ENCODE peak calls at places on chromosomes 4 and X, in seven cellular contexts. Q is GM12878, O is SK-N-SH, F is HCT116, E is K562, M is H1, P is HepG2. S is an unnamed sample. For H3K36me3, the result is how much of the 10 kb centered on the place peaks cover.

GRCh38 chr4:28772066-28772465 is 1911.4 kb downstream of the STIM2 start:
- DNase-seq in Q (no peak), O (no peak), F (no peak), E (no peak), M (no peak), P (no peak), S (no peak)

GRCh38 chrX:148567229-148567628 is 66.8 kb downstream of the AFF2 start:
- DNase-seq in Q (no peak), O (no peak), F (no peak), E (peak), M (no peak), P (no peak), S (no peak)

GRCh38 chrX:44580466-44580865 is 37.8 kb upstream of the FUNDC1 start:
- DNase-seq in Q (no peak), O (no peak), F (no peak), E (no peak), M (no peak), P (no peak), S (no peak)

GRCh38 chr4:186015212-186015817 is 53.6 kb upstream of the TLR3 start:
- DNase-seq in Q (no peak), O (no peak), F (no peak), E (no peak), M (no peak), P (no peak), S (no peak)

GRCh38 chr4:168803727-168804126 is 206.3 kb downstream of the CBR4 start:
- DNase-seq in Q (no peak), O (no peak), F (no peak), E (no peak), M (no peak), P (no peak), S (peak)

GRCh38 chrX:150429577-150429976 is 66.5 kb downstream of the MAMLD1 start:
- DNase-seq in Q (no peak), O (no peak), F (no peak), E (no peak), M (no peak), P (no peak), S (no peak)

GRCh38 chrX:114580336-114580735 is 3.5 kb upstream of the HTR2C start:
- DNase-seq in Q (no peak), O (peak), F (no peak), E (no peak), M (no peak), P (no peak), S (no peak)

GRCh38 chrX:45758319-45758718 is 557.6 kb upstream of the DIPK2B start:
- DNase-seq in Q (peak), O (no peak), F (no peak), E (no peak), M (no peak), P (no peak), S (no peak)

GRCh38 chr4:125319311-125319710 is 4.6 kb downstream of the FAT4 start:
- DNase-seq in Q (no peak), O (no peak), F (no peak), E (no peak), M (no peak), P (no peak), S (no peak)

GRCh38 chrX:109760922-109761250 is 27.8 kb upstream of the ACSL4 start:
- DNase-seq in Q (no peak), O (no peak), F (no peak), E (no peak), M (no peak), P (no peak), S (no peak)

GRCh38 chr4:174538123-174538875 is 16.0 kb upstream of the HPGD start:
- DNase-seq in Q (peak), O (no peak), F (no peak), E (peak), M (no peak), P (peak), S (no peak)

GRCh38 chr4:26001816-26002215 is 87.8 kb downstream of the SMIM20 start:
- DNase-seq in Q (no peak), O (no peak), F (no peak), E (no peak), M (no peak), P (no peak), S (no peak)

GRCh38 chr4:153154010-153154975 is 50.0 kb upstream of the TRIM2 start:
- DNase-seq in Q (no peak), O (peak), F (no peak), E (no peak), M (no peak), P (no peak), S (no peak)

GRCh38 chrX:100673397-100673953 is 29.5 kb downstream of the SRPX2 start:
- DNase-seq in Q (no peak), O (no peak), F (no peak), E (no peak), M (no peak), P (no peak), S (no peak)

GRCh38 chr4:123892997-123893745 is 496.6 kb downstream of the SPRY1 start:
- DNase-seq in Q (no peak), O (peak), F (no peak), E (no peak), M (no peak), P (peak), S (no peak)

GRCh38 chrX:104136241-104137019 is 20.4 kb downstream of the SLC25A53 start:
- DNase-seq in Q (peak), O (peak), F (peak), E (peak), M (no peak), P (peak), S (peak)

DNA sequence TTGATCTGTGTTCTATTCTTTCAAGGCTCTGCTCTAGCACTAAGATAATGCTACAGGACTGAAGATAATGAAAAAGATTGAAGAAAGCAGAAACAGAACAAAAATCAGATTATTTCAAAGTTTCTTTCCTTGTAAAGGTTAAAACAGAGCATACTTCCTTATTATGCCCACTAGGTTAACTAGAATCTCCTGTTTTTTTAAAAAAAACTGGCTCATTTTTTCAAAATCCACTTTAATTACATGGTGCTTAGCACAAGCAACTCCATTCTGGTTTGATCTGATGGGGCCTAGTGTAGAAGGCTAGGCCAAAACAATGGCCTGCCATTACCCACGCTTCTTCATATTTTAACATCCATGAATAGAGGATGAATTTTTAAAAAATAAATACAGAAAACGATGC is 1.2 kb upstream of the UBA6 start:
- DNase-seq in Q (no peak), O (no peak), F (no peak), E (no peak), M (no peak), P (no peak), S (no peak)
- H3K9ac ChIP-seq in Q (peak), O (peak), F (peak), E (peak), M (no peak), P (peak), S (no peak)

GRCh38 chr4:139514382-139515059 is 41.5 kb downstream of the SETD7 start:
- DNase-seq in Q (no peak), O (peak), F (no peak), E (peak), M (no peak), P (no peak), S (no peak)
- H3K36me3 ChIP-seq in Q (under half), O (under half), F (under half), E (under half), M (under half), P (under half), S (half or more)

GRCh38 chr4:8769645-8770517 is 101.8 kb downstream of the HMX1 start:
- DNase-seq in Q (no peak), O (no peak), F (no peak), E (no peak), M (no peak), P (no peak), S (no peak)
- TF ChIP-seq YY1 in Q (no peak), O (no peak), F (no peak), E (no peak), M (no peak), P (no peak), S (no peak)

DNA sequence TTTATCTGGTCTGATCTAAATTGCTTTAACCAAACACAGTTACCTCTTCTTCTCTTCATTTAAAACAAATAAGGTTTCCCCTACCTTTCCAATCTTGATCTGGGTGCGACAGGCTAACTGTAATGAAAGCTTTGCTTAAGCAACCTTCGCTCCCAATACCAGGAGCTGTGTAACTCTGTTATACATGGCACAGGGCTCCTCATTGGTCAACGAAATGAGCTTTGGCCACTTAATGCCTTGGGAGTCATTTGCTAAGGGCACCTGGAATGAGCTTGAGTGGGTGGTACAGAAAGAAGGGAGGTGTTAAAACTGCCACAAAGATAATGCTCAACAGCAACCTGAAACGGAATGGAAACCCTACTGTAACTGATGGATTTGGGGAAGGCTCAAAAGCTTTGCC is 140.5 kb downstream of the CHRNA9 start:
- DNase-seq in Q (no peak), O (no peak), F (no peak), E (peak), M (no peak), P (peak), S (no peak)
- H3K9ac ChIP-seq in Q (no peak), O (no peak), F (no peak), E (no peak), M (no peak), P (no peak), S (no peak)

DNA sequence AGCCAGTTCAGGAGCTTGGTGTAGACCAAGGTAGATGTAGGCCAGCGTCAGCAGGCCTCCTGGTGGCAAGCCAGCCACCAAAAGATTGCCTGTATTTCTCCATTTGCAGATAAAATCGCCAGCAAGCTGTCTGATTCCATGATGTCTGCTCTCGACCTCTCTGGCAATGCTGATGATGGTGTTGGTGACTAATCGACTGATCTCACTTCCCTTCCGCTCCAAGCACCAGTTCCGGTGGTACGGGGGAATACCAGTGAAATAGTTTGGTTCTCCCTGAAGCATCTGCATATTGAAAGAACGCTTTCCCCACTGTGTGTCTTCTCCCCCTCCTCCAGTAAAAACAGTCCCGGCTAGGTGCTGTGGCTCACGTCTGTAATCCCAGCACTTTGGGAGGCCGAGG is 30.4 kb downstream of the GNL3L start:
- DNase-seq in Q (no peak), O (no peak), F (no peak), E (no peak), M (no peak), P (no peak), S (no peak)
- H3K36me3 ChIP-seq in Q (under half), O (under half), F (under half), E (half or more), M (under half), P (under half), S (half or more)

DNA sequence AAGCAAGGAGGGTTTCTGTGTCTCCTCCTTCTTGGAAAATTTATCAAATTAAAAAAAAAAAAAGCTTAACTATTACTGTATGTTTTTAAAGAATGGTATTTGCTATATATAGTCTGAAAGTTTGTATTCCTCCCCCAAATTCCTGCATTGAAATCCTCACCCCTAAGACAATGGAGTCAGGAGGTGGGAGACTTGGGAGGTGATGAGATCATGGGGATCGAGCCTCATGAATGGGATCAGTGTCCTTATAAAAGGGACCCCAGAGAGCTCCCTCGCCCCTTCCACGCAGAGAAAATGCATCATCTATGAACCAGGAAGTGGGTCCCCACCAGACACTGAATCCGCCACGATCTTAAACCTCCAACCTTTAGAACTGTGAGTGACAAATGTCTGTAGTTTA is 50.1 kb downstream of the DHRSX start:
- DNase-seq in Q (no peak), O (no peak), F (no peak), E (no peak), M (no peak), P (no peak), S (no peak)
- TF ChIP-seq YY1 in Q (no peak), O (no peak), F (no peak), E (no peak), M (no peak), P (no peak), S (no peak)

GRCh38 chr4:85928775-85929585 is 430.9 kb downstream of the MAPK10 start:
- DNase-seq in Q (peak), O (no peak), F (no peak), E (no peak), M (no peak), P (peak), S (no peak)

GRCh38 chr4:85919488-85919887 is 440.4 kb downstream of the MAPK10 start:
- DNase-seq in Q (no peak), O (peak), F (no peak), E (no peak), M (no peak), P (no peak), S (no peak)

GRCh38 chr4:85929926-85930325 is 429.9 kb downstream of the MAPK10 start:
- DNase-seq in Q (no peak), O (no peak), F (no peak), E (no peak), M (peak), P (peak), S (no peak)

DNA sequence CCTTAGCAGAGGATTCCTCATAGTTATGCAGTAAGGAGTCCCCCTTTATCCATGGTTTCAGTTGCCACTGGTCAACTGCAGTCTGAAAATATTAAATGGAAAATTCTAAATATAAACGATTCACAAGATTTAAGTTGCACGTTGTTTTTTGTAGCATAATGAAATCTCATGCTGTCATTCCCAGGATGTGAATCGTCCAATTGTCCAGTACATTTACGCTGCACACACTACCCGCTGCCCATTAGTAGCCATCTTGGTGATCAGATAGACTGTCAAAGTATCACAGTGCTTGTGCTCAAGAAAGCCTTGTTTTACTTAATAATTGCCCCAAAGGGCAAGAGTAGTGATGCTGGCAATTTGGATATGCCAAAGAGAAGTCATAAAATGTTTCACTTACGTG is 434.8 kb downstream of the MAPK10 start:
- DNase-seq in Q (no peak), O (no peak), F (no peak), E (no peak), M (no peak), P (no peak), S (no peak)
- H3K9ac ChIP-seq in Q (no peak), O (no peak), F (no peak), E (no peak), M (no peak), P (no peak), S (no peak)

GRCh38 chrX:133394765-133395164 is 20.5 kb downstream of the GPC4 start:
- DNase-seq in Q (no peak), O (no peak), F (no peak), E (no peak), M (no peak), P (no peak), S (no peak)
- H3K36me3 ChIP-seq in Q (under half), O (under half), F (under half), E (under half), M (under half), P (under half), S (under half)

DNA sequence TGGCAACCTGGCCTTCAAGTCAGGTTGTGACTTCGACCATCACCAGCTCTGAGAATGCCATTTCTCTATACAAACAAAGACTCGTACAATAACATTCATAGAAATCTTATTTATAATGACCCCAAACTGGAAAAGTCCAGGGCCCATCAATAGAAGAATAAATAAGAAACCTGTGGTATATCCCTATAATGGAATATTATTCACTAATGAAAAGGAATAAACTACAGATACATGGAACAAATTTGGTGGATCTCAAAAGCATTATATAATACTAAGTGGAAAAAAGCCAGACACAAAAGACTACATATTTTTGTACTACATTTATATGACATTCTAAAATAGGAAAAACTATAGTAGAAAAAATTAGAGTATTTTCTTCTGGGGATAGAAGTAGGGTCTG is 109.4 kb upstream of the INPP4B start:
- DNase-seq in Q (no peak), O (no peak), F (no peak), E (no peak), M (no peak), P (no peak), S (no peak)
- TF ChIP-seq YY1 in Q (no peak), O (no peak), F (no peak), E (no peak), M (no peak), P (no peak), S (no peak)

GRCh38 chr4:10093801-10094552 is 22.6 kb downstream of the WDR1 start:
- DNase-seq in Q (no peak), O (peak), F (no peak), E (no peak), M (no peak), P (no peak), S (no peak)

GRCh38 chr4:10093273-10093621 is 23.4 kb downstream of the WDR1 start:
- DNase-seq in Q (no peak), O (no peak), F (no peak), E (no peak), M (no peak), P (no peak), S (no peak)

GRCh38 chr4:10091531-10092181 is 24.9 kb downstream of the WDR1 start:
- DNase-seq in Q (no peak), O (no peak), F (no peak), E (no peak), M (no peak), P (no peak), S (no peak)

GRCh38 chr4:10090467-10091250 is 25.9 kb downstream of the WDR1 start:
- DNase-seq in Q (no peak), O (no peak), F (no peak), E (no peak), M (no peak), P (no peak), S (no peak)

DNA sequence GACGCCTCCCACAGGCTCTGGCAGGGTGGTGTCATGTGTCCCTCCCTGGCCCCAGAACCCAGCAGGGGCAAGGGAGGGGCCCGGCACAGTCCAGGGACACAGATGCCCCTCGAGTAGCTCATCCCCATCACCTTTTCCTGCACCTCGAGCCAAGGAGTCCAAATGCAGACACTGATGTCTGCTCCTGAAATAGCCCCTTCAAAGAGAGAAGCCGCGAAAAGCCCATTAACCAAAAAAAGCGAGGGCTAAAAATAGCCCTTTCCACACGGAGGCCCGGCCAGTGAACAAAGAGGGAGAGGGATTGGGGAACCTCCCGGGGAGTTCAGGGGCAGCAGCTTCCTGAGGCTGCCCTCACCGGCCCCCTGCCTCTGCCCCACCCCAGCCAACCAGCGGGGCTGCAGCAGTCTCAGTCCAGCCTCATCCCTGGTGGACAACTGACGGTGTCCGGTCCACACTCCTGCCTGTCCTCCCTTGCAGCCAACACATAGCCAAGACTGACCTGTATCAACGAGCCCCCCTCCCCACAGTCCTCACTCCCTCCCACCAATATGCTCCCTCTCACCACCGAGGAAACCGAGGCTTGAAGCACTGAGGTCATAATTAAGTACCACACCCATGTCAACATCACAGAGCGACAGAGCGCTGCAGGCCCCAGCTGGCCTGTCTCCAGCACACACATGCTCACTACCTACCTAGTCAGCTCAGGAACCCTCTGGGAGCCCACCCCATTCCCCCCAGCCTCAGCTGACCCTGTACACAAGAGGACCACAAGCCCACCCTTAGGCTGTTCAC is 23.9 kb downstream of the WDR1 start:
- DNase-seq in Q (no peak), O (no peak), F (no peak), E (no peak), M (no peak), P (no peak), S (no peak)
- H3K9ac ChIP-seq in Q (no peak), O (no peak), F (no peak), E (no peak), M (no peak), P (no peak), S (no peak)

S was measured in NT2/D1.